ENCODE peak calls at places on chromosomes 4 and X, in six cellular contexts. One of them, this sample, is unnamed.

GRCh38 chr4:123018391-123018755 is 96.0 kb upstream of the NUDT6 start:
- DNase-seq in HepG2: no peak
- DNase-seq in K562: no peak
- DNase-seq in GM12891: no peak
- DNase-seq in GM12878: no peak
- DNase-seq in H1: no peak
- DNase-seq in this sample: no peak

GRCh38 chrX:13087322-13088154 is 43.1 kb upstream of the FAM9C start:
- DNase-seq in GM12878: peak
- DNase-seq in HepG2: no peak
- DNase-seq in GM12891: no peak
- DNase-seq in K562: no peak
- DNase-seq in H1: no peak
- DNase-seq in this sample: peak

GRCh38 chr4:183674153-183674552 is 15.1 kb downstream of the TRAPPC11 start:
- DNase-seq in GM12878: no peak
- DNase-seq in K562: no peak
- DNase-seq in GM12891: no peak
- DNase-seq in H1: no peak
- DNase-seq in HepG2: no peak
- DNase-seq in this sample: no peak

GRCh38 chrX:65821721-65822496 is 154.5 kb downstream of the MSN start:
- DNase-seq in K562: no peak
- DNase-seq in GM12878: no peak
- DNase-seq in HepG2: no peak
- DNase-seq in GM12891: peak
- DNase-seq in H1: no peak
- DNase-seq in this sample: peak

GRCh38 chr4:143939528-143939927 is 34.2 kb upstream of the GYPE start:
- DNase-seq in HepG2: no peak
- DNase-seq in H1: no peak
- DNase-seq in K562: no peak
- DNase-seq in GM12878: no peak
- DNase-seq in GM12891: no peak
- DNase-seq in this sample: no peak

GRCh38 chr4:8270912-8271815 is 1.6 kb downstream of the HTRA3 start:
- DNase-seq in GM12891: no peak
- DNase-seq in GM12878: no peak
- DNase-seq in H1: no peak
- DNase-seq in K562: no peak
- DNase-seq in HepG2: no peak
- DNase-seq in this sample: no peak

GRCh38 chr4:150004481-150004880 is 73.8 kb upstream of the DCLK2 start:
- DNase-seq in K562: no peak
- DNase-seq in GM12878: no peak
- DNase-seq in GM12891: no peak
- DNase-seq in H1: no peak
- DNase-seq in HepG2: no peak
- DNase-seq in this sample: no peak

GRCh38 chr4:142405021-142405991 is 440.8 kb downstream of the INPP4B start:
- DNase-seq in GM12878: peak
- DNase-seq in HepG2: no peak
- DNase-seq in GM12891: no peak
- DNase-seq in K562: no peak
- DNase-seq in H1: no peak
- DNase-seq in this sample: no peak

GRCh38 chr4:109278594-109279031 is 23.8 kb downstream of the COL25A1 start:
- DNase-seq in HepG2: no peak
- DNase-seq in GM12878: peak
- DNase-seq in K562: no peak
- DNase-seq in GM12891: no peak
- DNase-seq in H1: no peak
- DNase-seq in this sample: no peak

GRCh38 chr4:157221895-157222763 is 1.6 kb downstream of the GRIA2 start:
- DNase-seq in K562: no peak
- DNase-seq in GM12878: no peak
- DNase-seq in HepG2: no peak
- DNase-seq in H1: no peak
- DNase-seq in GM12891: no peak
- DNase-seq in this sample: no peak

GRCh38 chr4:123892997-123893745 is 496.6 kb downstream of the SPRY1 start:
- DNase-seq in K562: no peak
- DNase-seq in HepG2: peak
- DNase-seq in GM12878: no peak
- DNase-seq in GM12891: no peak
- DNase-seq in H1: no peak
- DNase-seq in this sample: no peak

GRCh38 chr4:142567199-142567598 is 278.9 kb downstream of the INPP4B start:
- DNase-seq in HepG2: no peak
- DNase-seq in K562: no peak
- DNase-seq in GM12891: no peak
- DNase-seq in H1: peak
- DNase-seq in GM12878: no peak
- DNase-seq in this sample: no peak

GRCh38 chrX:107714196-107714811 is 61.3 kb downstream of the TSC22D3 start:
- DNase-seq in GM12891: no peak
- DNase-seq in K562: no peak
- DNase-seq in H1: no peak
- DNase-seq in GM12878: no peak
- DNase-seq in HepG2: no peak
- DNase-seq in this sample: no peak

GRCh38 chr4:172168888-172169287 is 355.7 kb downstream of the GALNTL6 start:
- DNase-seq in H1: no peak
- DNase-seq in GM12878: no peak
- DNase-seq in K562: no peak
- DNase-seq in GM12891: no peak
- DNase-seq in HepG2: no peak
- DNase-seq in this sample: no peak

GRCh38 chr4:176156656-176157055 is 38.7 kb downstream of the SPATA4 start:
- DNase-seq in HepG2: no peak
- DNase-seq in GM12878: no peak
- DNase-seq in K562: no peak
- DNase-seq in H1: no peak
- DNase-seq in GM12891: no peak
- DNase-seq in this sample: no peak
- TF ChIP-seq TAF1 in HepG2: no peak
- TF ChIP-seq TAF1 in GM12878: no peak
- TF ChIP-seq TAF1 in K562: no peak
- TF ChIP-seq TAF1 in H1: no peak
- TF ChIP-seq TAF1 in GM12891: no peak
- TF ChIP-seq TAF1 in this sample: no peak

DNA sequence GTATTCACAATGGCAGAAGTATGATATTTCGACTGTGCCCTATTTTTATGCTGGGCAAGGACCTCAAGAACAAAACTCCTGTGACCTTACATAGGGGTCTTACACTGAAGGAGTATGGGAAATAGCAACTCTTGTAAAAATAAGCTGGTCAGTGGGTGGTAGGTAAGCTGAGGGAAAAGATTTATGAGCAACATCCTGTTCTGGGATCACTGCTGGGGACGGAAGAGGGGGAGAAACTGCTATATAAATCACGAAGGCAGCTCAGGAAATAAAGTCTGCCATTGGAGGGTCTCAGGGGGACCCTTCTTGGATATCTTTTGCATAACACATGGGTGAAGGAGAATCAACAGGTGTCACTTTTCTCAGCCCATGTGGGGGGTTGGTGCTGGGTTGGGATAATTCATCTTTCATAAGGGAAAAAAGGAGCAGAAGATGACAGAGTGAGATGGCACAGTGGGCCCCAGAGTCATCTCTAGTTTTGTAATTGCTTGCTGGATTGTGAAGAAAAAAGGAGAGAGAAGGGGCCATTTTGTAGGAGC is 33.7 kb downstream of the AFF1 start:
- DNase-seq in H1: no peak
- DNase-seq in HepG2: no peak
- DNase-seq in K562: no peak
- DNase-seq in GM12878: no peak
- DNase-seq in GM12891: no peak
- DNase-seq in this sample: no peak
- TF ChIP-seq POLR2AphosphoS5 in H1: no peak
- TF ChIP-seq POLR2AphosphoS5 in HepG2: no peak
- TF ChIP-seq POLR2AphosphoS5 in K562: no peak
- TF ChIP-seq POLR2AphosphoS5 in GM12878: no peak
- TF ChIP-seq POLR2AphosphoS5 in GM12891: no peak
- TF ChIP-seq POLR2AphosphoS5 in this sample: no peak

GRCh38 chrX:133495464-133496391 is 80.4 kb upstream of the GPC4 start:
- DNase-seq in GM12878: no peak
- DNase-seq in H1: no peak
- DNase-seq in GM12891: no peak
- DNase-seq in HepG2: no peak
- DNase-seq in K562: no peak
- DNase-seq in this sample: no peak
- TF ChIP-seq POLR2A in GM12878: no peak
- TF ChIP-seq POLR2A in H1: no peak
- TF ChIP-seq POLR2A in GM12891: no peak
- TF ChIP-seq POLR2A in HepG2: no peak
- TF ChIP-seq POLR2A in K562: no peak
- TF ChIP-seq POLR2A in this sample: no peak

DNA sequence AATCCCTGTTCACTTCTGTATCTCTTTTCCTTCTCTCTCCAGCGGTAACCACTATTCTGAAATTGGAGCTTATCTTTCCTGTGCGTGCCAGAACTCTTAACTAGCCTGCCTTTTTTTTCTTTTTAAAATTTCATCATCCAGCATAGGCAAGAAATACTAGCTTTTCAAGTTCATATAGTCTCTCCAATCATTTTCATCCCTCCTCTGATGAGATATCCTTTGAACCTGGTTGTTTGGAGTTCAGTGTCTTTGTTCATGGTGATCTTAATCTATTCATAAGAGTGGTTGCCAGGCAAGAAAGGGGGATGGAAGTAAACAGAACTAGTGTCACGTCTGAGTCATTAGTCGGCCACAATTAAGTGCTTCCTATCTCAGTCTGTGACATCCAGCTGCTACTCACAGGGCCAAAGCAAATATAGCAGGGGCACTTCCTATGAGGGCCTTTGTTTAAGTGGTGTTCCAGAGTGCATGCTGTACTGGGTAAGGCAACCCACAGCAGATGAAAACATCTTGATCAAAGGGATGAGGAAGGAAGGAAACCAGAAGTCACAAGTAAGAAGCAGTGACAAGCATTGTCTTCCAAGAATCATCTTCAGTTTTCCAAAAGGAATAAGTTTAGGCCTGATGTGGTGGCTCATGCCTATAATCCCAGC is 56.4 kb upstream of the XIAP start:
- DNase-seq in H1: no peak
- DNase-seq in GM12891: no peak
- DNase-seq in K562: peak
- DNase-seq in HepG2: peak
- DNase-seq in GM12878: no peak
- DNase-seq in this sample: no peak
- TF ChIP-seq TAF1 in H1: no peak
- TF ChIP-seq TAF1 in GM12891: no peak
- TF ChIP-seq TAF1 in K562: no peak
- TF ChIP-seq TAF1 in HepG2: no peak
- TF ChIP-seq TAF1 in GM12878: no peak
- TF ChIP-seq TAF1 in this sample: no peak

GRCh38 chr4:59987289-59987688 is 1212.8 kb upstream of the ADGRL3 start:
- DNase-seq in GM12878: no peak
- DNase-seq in H1: no peak
- DNase-seq in HepG2: no peak
- DNase-seq in K562: no peak
- DNase-seq in GM12891: no peak
- DNase-seq in this sample: no peak
- TF ChIP-seq POLR2AphosphoS5 in GM12878: no peak
- TF ChIP-seq POLR2AphosphoS5 in H1: no peak
- TF ChIP-seq POLR2AphosphoS5 in HepG2: no peak
- TF ChIP-seq POLR2AphosphoS5 in K562: no peak
- TF ChIP-seq POLR2AphosphoS5 in GM12891: no peak
- TF ChIP-seq POLR2AphosphoS5 in this sample: no peak

This sample was measured in GM12892.